ENCODE peak calls at places on chromosome 22, in nine cellular contexts. Y is GM23338; D is epithelial cell of prostate; C is amygdala; R is stimulated activated CD4-positive, alpha-beta T cell treated with anti-CD3 and anti-CD28 coated beads, Interleukin-1b, Interleukin-23, amount 100 ng/mL, for 24 hours; H is kidney; G is activated CD4-positive, alpha-beta T cell treated with anti-CD3 and anti-CD28 coated beads for 24 hours; Z is posterior cingulate gyrus; S is islet precursor cell. E is an unnamed sample.

GRCh38 chr22:48844096-48844675 is 983.5 kb downstream of the BRD1 start:
- DNase-seq in Y (no peak), D (no peak), C (no peak), R (no peak), H (peak; percentile 43), G (no peak), Z (no peak), S (no peak), E (no peak)

GRCh38 chr22:22593250-22593649 is 34.2 kb upstream of the PRAME start:
- DNase-seq in Y (no peak), D (no peak), C (no peak), R (no peak), H (no peak), G (no peak), Z (no peak), S (peak; percentile 24), E (no peak)

GRCh38 chr22:17946691-17947367 is 77.5 kb downstream of the MICAL3 start:
- DNase-seq in Y (no peak), D (no peak), C (no peak), R (no peak), H (no peak), G (no peak), Z (no peak), S (no peak), E (no peak)

GRCh38 chr22:35971418-35972119 is 57.1 kb downstream of the RBFOX2 start:
- DNase-seq in Y (no peak), D (no peak), C (no peak), R (no peak), H (no peak), G (no peak), Z (no peak), S (peak; percentile 70), E (no peak)

GRCh38 chr22:36938886-36939285 is 25.5 kb downstream of the CSF2RB start:
- DNase-seq in Y (no peak), D (no peak), C (no peak), R (no peak), H (no peak), G (no peak), Z (no peak), S (no peak), E (no peak)

GRCh38 chr22:45344339-45344738 is 34.6 kb downstream of the FAM118A start:
- DNase-seq in Y (peak; percentile 26), D (no peak), C (no peak), R (no peak), H (no peak), G (no peak), Z (no peak), S (peak; percentile 77), E (no peak)

GRCh38 chr22:40216041-40216756 is 38.5 kb downstream of the TNRC6B start:
- DNase-seq in Y (no peak), D (no peak), C (no peak), R (no peak), H (no peak), G (no peak), Z (no peak), S (no peak), E (no peak)

GRCh38 chr22:50687829-50688228 is 15.2 kb downstream of the SHANK3 start:
- DNase-seq in Y (no peak), D (no peak), C (no peak), R (no peak), H (no peak), G (no peak), Z (no peak), S (no peak), E (no peak)

GRCh38 chr22:21044931-21045584 is 688 bp upstream of the LRRC74B start:
- DNase-seq in Y (peak; percentile 28), D (no peak), C (no peak), R (no peak), H (peak; percentile 69), G (no peak), Z (peak; percentile 53), S (peak; percentile 77), E (no peak)

GRCh38 chr22:21650823-21651520 is 8.9 kb downstream of the SDF2L1 start:
- DNase-seq in Y (peak; percentile 40), D (no peak), C (no peak), R (no peak), H (no peak), G (no peak), Z (no peak), S (no peak), E (no peak)

GRCh38 chr22:22085702-22086500 is 103.3 kb upstream of the TOP3B start:
- DNase-seq in Y (no peak), D (no peak), C (no peak), R (no peak), H (no peak), G (no peak), Z (no peak), S (peak; percentile 60), E (no peak)

GRCh38 chr22:27718186-27719032 is 83.1 kb downstream of the MN1 start:
- DNase-seq in Y (no peak), D (peak; percentile 84), C (no peak), R (no peak), H (peak; percentile 86), G (no peak), Z (no peak), S (peak; percentile 95), E (peak; percentile 85)

GRCh38 chr22:31572939-31573338 is 76.6 kb downstream of the SFI1 start:
- DNase-seq in Y (no peak), D (no peak), C (no peak), R (no peak), H (no peak), G (no peak), Z (no peak), S (no peak), E (no peak)

GRCh38 chr22:46147471-46148267 is 2.7 kb upstream of the PPARA start:
- DNase-seq in Y (no peak), D (no peak), C (no peak), R (no peak), H (peak; percentile 79), G (no peak), Z (peak; percentile 26), S (peak; percentile 65), E (no peak)

GRCh38 chr22:42788021-42788420 is 67.4 kb upstream of the A4GALT start:
- DNase-seq in Y (no peak), D (no peak), C (no peak), R (no peak), H (no peak), G (no peak), Z (no peak), S (no peak), E (no peak)

GRCh38 chr22:31346733-31347250 is 646 bp upstream of the PATZ1 start:
- DNase-seq in Y (peak; percentile 82), D (no peak), C (peak; percentile 56), R (no peak), H (peak; percentile 91), G (no peak), Z (no peak), S (no peak), E (peak; percentile 80)

GRCh38 chr22:26587991-26588613 is 1.8 kb downstream of the TPST2 start:
- DNase-seq in Y (no peak), D (no peak), C (no peak), R (no peak), H (no peak), G (no peak), Z (no peak), S (no peak), E (no peak)

GRCh38 chr22:24076091-24076867 is 65.2 kb downstream of the CABIN1 start:
- DNase-seq in Y (no peak), D (no peak), C (no peak), R (no peak), H (no peak), G (no peak), Z (no peak), S (no peak), E (no peak)

GRCh38 chr22:20159088-20159487 is 8.2 kb upstream of the CCDC188 start:
- DNase-seq in Y (peak; percentile 67), D (no peak), C (no peak), R (no peak), H (no peak), G (no peak), Z (no peak), S (peak; percentile 76), E (no peak)

GRCh38 chr22:36384766-36385400 is 2.9 kb downstream of the MYH9 start:
- DNase-seq in Y (peak; percentile 75), D (no peak), C (no peak), R (no peak), H (no peak), G (no peak), Z (no peak), S (peak; percentile 61), E (no peak)

GRCh38 chr22:26658671-26659478 is 1.5 kb downstream of the MIAT start:
- DNase-seq in Y (peak; percentile 99), D (peak; percentile 83), C (peak; percentile 39), R (peak; percentile 52), H (no peak), G (peak; percentile 72), Z (peak; percentile 67), S (peak; percentile 97), E (no peak)

GRCh38 chr22:32819120-32819519 is 17.6 kb downstream of the TIMP3 start:
- DNase-seq in Y (no peak), D (no peak), C (no peak), R (no peak), H (no peak), G (no peak), Z (no peak), S (no peak), E (no peak)

GRCh38 chr22:17842386-17842785 is 68.1 kb upstream of the BID start:
- DNase-seq in Y (no peak), D (no peak), C (no peak), R (no peak), H (no peak), G (no peak), Z (no peak), S (no peak), E (no peak)

GRCh38 chr22:21443735-21444421 is 23.3 kb upstream of the TMEM191C start:
- DNase-seq in Y (no peak), D (no peak), C (no peak), R (no peak), H (peak; percentile 59), G (no peak), Z (peak; percentile 10), S (peak; percentile 43), E (no peak)

GRCh38 chr22:45197606-45198462 is 34.1 kb downstream of the NUP50 start:
- DNase-seq in Y (no peak), D (no peak), C (no peak), R (no peak), H (no peak), G (no peak), Z (no peak), S (no peak), E (no peak)

GRCh38 chr22:48797731-48798130 is 1029.9 kb downstream of the BRD1 start:
- DNase-seq in Y (no peak), D (no peak), C (no peak), R (no peak), H (no peak), G (no peak), Z (no peak), S (no peak), E (no peak)

GRCh38 chr22:37203354-37204044 is 8.8 kb downstream of the SSTR3 start:
- DNase-seq in Y (no peak), D (no peak), C (no peak), R (no peak), H (peak; percentile 57), G (no peak), Z (no peak), S (no peak), E (no peak)

GRCh38 chr22:37118083-37118482 is 8.6 kb upstream of the TMPRSS6 start:
- DNase-seq in Y (no peak), D (no peak), C (no peak), R (no peak), H (no peak), G (no peak), Z (no peak), S (no peak), E (no peak)

GRCh38 chr22:45688606-45689080 is 17.0 kb downstream of the ATXN10 start:
- DNase-seq in Y (no peak), D (no peak), C (no peak), R (no peak), H (no peak), G (no peak), Z (no peak), S (no peak), E (no peak)

GRCh38 chr22:28222976-28223375 is 303.9 kb upstream of the PITPNB start:
- DNase-seq in Y (no peak), D (no peak), C (no peak), R (no peak), H (no peak), G (no peak), Z (no peak), S (no peak), E (no peak)

GRCh38 chr22:44292007-44292370 is 20.8 kb downstream of the SHISAL1 start:
- DNase-seq in Y (peak; percentile 54), D (no peak), C (no peak), R (no peak), H (no peak), G (no peak), Z (no peak), S (peak; percentile 78), E (no peak)

E was measured in Right ventricle myocardium inferior.